ENCODE peak calls at places on chromosomes 7 and 10, in six cellular contexts. G is HCT116, R is NT2/D1, F is HepG2, Z is K562, J is H1. V is an unnamed sample.

GRCh38 chr10:111493024-111493625 is 416.3 kb downstream of the ADRA2A start:
- DNase-seq in G (no peak), R (no peak), F (no peak), Z (no peak), J (no peak), V (no peak)

GRCh38 chr10:31586708-31587107 is 267.7 kb downstream of the ZEB1 start:
- DNase-seq in G (no peak), R (no peak), F (no peak), Z (no peak), J (no peak), V (no peak)

GRCh38 chr7:18975689-18976280 is 141.7 kb downstream of the TWIST1 start:
- DNase-seq in G (no peak), R (no peak), F (no peak), Z (no peak), J (no peak), V (no peak)

GRCh38 chr10:128062837-128063563 is 63.2 kb downstream of the MKI67 start:
- DNase-seq in G (no peak), R (no peak), F (no peak), Z (peak; percentile 11), J (no peak), V (peak; percentile 48)

GRCh38 chr10:73717564-73717963 is 19.7 kb upstream of the AGAP5 start:
- DNase-seq in G (no peak), R (no peak), F (no peak), Z (no peak), J (no peak), V (peak; percentile 42)

GRCh38 chr10:86301971-86302370 is 64.6 kb downstream of the GRID1 start:
- DNase-seq in G (no peak), R (no peak), F (no peak), Z (no peak), J (no peak), V (no peak)

GRCh38 chr10:43386981-43387677 is 15.7 kb downstream of the FXYD4 start:
- DNase-seq in G (no peak), R (no peak), F (no peak), Z (no peak), J (no peak), V (no peak)

GRCh38 chr10:86062647-86063145 is 303.9 kb downstream of the GRID1 start:
- DNase-seq in G (no peak), R (no peak), F (no peak), Z (no peak), J (no peak), V (no peak)

GRCh38 chr7:99784007-99784406 is at the start of gene CYP3A4:
- DNase-seq in G (no peak), R (no peak), F (no peak), Z (no peak), J (no peak), V (no peak)

GRCh38 chr7:110918949-110919548 is 171.9 kb upstream of the LRRN3 start:
- DNase-seq in G (no peak), R (no peak), F (no peak), Z (no peak), J (no peak), V (peak; percentile 28)

GRCh38 chr10:26216577-26216948 is at the start of gene GAD2:
- DNase-seq in G (no peak), R (no peak), F (no peak), Z (no peak), J (no peak), V (no peak)
- TF ChIP-seq ZNF274 in G (no peak), R (no peak), F (no peak), Z (no peak), J (no peak), V (no peak)

DNA sequence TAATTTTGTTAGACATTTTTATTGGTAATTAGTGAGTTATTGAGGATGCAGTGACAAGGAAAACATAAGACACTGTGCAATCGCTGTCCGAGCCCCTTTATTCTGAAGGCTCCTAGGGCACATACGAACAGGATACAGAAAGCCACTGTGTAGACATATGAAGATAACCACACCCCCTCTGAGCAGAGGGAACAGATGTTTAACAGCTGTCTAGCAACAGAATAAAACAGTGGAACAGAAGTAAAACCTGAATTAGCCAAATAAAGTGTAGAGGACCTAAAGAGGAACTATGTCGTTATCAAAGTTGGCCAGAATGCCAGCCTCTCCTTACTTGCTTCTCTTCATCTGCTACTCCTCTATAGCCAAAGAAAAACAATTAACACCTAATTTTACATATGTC is 43.6 kb downstream of the CYTH3 start:
- DNase-seq in G (no peak), R (no peak), F (no peak), Z (peak; percentile 65), J (no peak), V (peak; percentile 40)
- TF ChIP-seq ZNF274 in G (no peak), R (no peak), F (no peak), Z (no peak), J (no peak), V (no peak)

GRCh38 chr10:1328409-1328808 is 272.2 kb downstream of the WDR37 start:
- DNase-seq in G (no peak), R (no peak), F (no peak), Z (no peak), J (no peak), V (no peak)

GRCh38 chr10:1327759-1328158 is 271.6 kb downstream of the WDR37 start:
- DNase-seq in G (no peak), R (no peak), F (no peak), Z (no peak), J (no peak), V (no peak)

GRCh38 chr10:1320739-1321331 is 264.6 kb downstream of the WDR37 start:
- DNase-seq in G (no peak), R (no peak), F (no peak), Z (no peak), J (no peak), V (no peak)

GRCh38 chr10:1324914-1325313 is 268.7 kb downstream of the WDR37 start:
- DNase-seq in G (no peak), R (no peak), F (no peak), Z (no peak), J (no peak), V (no peak)

DNA sequence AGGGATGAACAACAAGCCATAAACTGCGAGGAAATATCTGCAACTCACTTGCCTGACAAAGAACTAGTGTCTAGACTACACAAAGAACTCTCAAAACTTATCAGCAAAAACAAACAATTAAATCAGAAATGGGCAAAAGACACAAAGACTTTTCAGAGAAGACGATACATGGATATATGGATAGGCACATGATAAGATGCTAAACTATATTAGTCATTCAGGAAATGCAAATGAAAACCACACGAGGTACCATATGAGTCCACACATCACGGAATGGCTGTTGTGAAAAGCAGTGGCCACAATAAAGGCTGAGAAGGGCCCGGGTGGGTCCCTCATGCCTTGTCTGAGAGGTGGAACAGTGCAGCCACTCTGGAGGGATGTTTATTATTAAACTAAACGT is 267.8 kb downstream of the WDR37 start:
- DNase-seq in G (no peak), R (no peak), F (no peak), Z (no peak), J (no peak), V (no peak)
- TF ChIP-seq ZNF274 in G (no peak), R (no peak), F (no peak), Z (no peak), J (no peak), V (no peak)

GRCh38 chr7:29622335-29623265 is 59.0 kb downstream of the PRR15 start:
- DNase-seq in G (peak; percentile 83), R (no peak), F (no peak), Z (peak; percentile 31), J (no peak), V (no peak)

GRCh38 chr7:29626730-29627129 is 63.1 kb downstream of the PRR15 start:
- DNase-seq in G (no peak), R (no peak), F (no peak), Z (no peak), J (no peak), V (no peak)

GRCh38 chr7:29627631-29628030 is 64.0 kb downstream of the PRR15 start:
- DNase-seq in G (no peak), R (no peak), F (no peak), Z (no peak), J (no peak), V (no peak)

GRCh38 chr7:29620531-29620930 is 56.9 kb downstream of the PRR15 start:
- DNase-seq in G (no peak), R (no peak), F (no peak), Z (no peak), J (no peak), V (no peak)

DNA sequence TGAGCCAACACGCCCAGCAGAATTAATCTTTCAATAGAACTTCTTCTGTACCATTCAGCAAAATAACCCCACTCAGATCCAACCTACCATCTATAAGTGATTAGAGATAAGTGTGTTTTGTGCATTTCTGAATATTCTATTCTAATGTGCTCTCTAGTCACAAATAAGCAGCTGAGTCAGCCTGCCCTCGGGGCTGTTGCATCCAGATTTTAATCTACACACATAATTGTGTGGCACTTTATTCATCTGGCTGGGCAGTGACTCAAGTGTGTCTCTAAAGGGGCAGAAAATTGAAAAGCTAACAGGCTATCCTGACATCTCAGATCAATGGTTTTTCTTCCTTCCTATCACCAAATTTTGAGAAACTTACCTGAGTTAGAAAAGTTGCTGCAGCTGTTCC is 60.3 kb downstream of the PRR15 start:
- DNase-seq in G (no peak), R (no peak), F (no peak), Z (no peak), J (no peak), V (no peak)
- TF ChIP-seq ZNF274 in G (no peak), R (no peak), F (no peak), Z (no peak), J (no peak), V (no peak)

GRCh38 chr7:50655020-50655419 is 89.8 kb upstream of the DDC start:
- DNase-seq in G (no peak), R (no peak), F (no peak), Z (no peak), J (no peak), V (no peak)
- TF ChIP-seq ZNF274 in G (no peak), R (no peak), F (no peak), Z (no peak), J (no peak), V (no peak)

GRCh38 chr10:23419201-23419600 is 19.7 kb upstream of the OTUD1 start:
- DNase-seq in G (no peak), R (no peak), F (no peak), Z (no peak), J (no peak), V (no peak)
- TF ChIP-seq ZNF274 in G (no peak), R (no peak), F (no peak), Z (no peak), J (no peak), V (no peak)